ENCODE peak calls at places on chromosome 15, in five cellular contexts. E, R, D, U and X are unnamed samples.

GRCh38 chr15:59401810-59402569 is 29.3 kb upstream of the MYO1E start:
- DNase-seq in E (no peak), R (no peak), D (no peak), U (no peak), X (no peak)

GRCh38 chr15:97196066-97197027 is 764.2 kb upstream of the ARRDC4 start:
- DNase-seq in E (no peak), R (no peak), D (no peak), U (no peak), X (no peak)

GRCh38 chr15:74889882-74890768 is at the start of gene MPI:
- DNase-seq in E (peak), R (peak), D (peak), U (peak), X (peak)

GRCh38 chr15:81222007-81222406 is 25.3 kb downstream of the IL16 start:
- DNase-seq in E (no peak), R (no peak), D (no peak), U (no peak), X (no peak)

GRCh38 chr15:71753346-71753745 is 57.0 kb upstream of the NR2E3 start:
- DNase-seq in E (no peak), R (no peak), D (no peak), U (peak), X (no peak)

GRCh38 chr15:72902245-72902928 is 118.8 kb upstream of the ADPGK start:
- DNase-seq in E (no peak), R (no peak), D (no peak), U (no peak), X (no peak)

GRCh38 chr15:28191832-28192231 is 92.7 kb upstream of the OCA2 start:
- DNase-seq in E (no peak), R (no peak), D (peak), U (peak), X (peak)

GRCh38 chr15:83108266-83109219 is 1.1 kb downstream of the TM6SF1 start:
- DNase-seq in E (no peak), R (peak), D (peak), U (peak), X (no peak)

GRCh38 chr15:35741881-35742280 is 195.9 kb upstream of the DPH6 start:
- DNase-seq in E (no peak), R (no peak), D (no peak), U (no peak), X (no peak)

GRCh38 chr15:68930268-68931022 is at the start of gene SPESP1:
- DNase-seq in E (no peak), R (peak), D (peak), U (no peak), X (no peak)

GRCh38 chr15:74458473-74458872 is 2.5 kb downstream of the UBL7 start:
- DNase-seq in E (no peak), R (no peak), D (no peak), U (no peak), X (no peak)

GRCh38 chr15:101618056-101618455 is 34.1 kb downstream of the TM2D3 start:
- DNase-seq in E (no peak), R (no peak), D (no peak), U (no peak), X (no peak)